ENCODE peak calls at places on chromosomes 12 and 14, in nine cellular contexts. One of them, this sample, is unnamed.

GRCh38 chr12:48813464-48814312 is 4.6 kb upstream of the CACNB3 start:
- DNase-seq in H1: peak
- DNase-seq in A549: no peak
- DNase-seq in epithelial cell of prostate: no peak
- DNase-seq in breast epithelium: no peak
- DNase-seq in IMR-90: peak
- DNase-seq in esophagus muscularis mucosa: no peak
- DNase-seq in neural progenitor cell: peak
- DNase-seq in HCT116: no peak
- DNase-seq in this sample: no peak

GRCh38 chr12:89020689-89021088 is 331.6 kb downstream of the DUSP6 start:
- DNase-seq in A549: no peak
- DNase-seq in HCT116: no peak
- DNase-seq in esophagus muscularis mucosa: no peak
- DNase-seq in H1: no peak
- DNase-seq in breast epithelium: no peak
- DNase-seq in epithelial cell of prostate: no peak
- DNase-seq in IMR-90: no peak
- DNase-seq in neural progenitor cell: no peak
- DNase-seq in this sample: no peak

GRCh38 chr14:90487031-90487430 is 90.2 kb downstream of the CALM1 start:
- DNase-seq in IMR-90: no peak
- DNase-seq in A549: no peak
- DNase-seq in HCT116: no peak
- DNase-seq in breast epithelium: peak
- DNase-seq in H1: peak
- DNase-seq in esophagus muscularis mucosa: no peak
- DNase-seq in neural progenitor cell: no peak
- DNase-seq in epithelial cell of prostate: no peak
- DNase-seq in this sample: no peak

GRCh38 chr12:107131832-107132616 is 38.7 kb upstream of the CRY1 start:
- DNase-seq in breast epithelium: peak
- DNase-seq in IMR-90: peak
- DNase-seq in H1: peak
- DNase-seq in neural progenitor cell: peak
- DNase-seq in HCT116: peak
- DNase-seq in A549: peak
- DNase-seq in epithelial cell of prostate: peak
- DNase-seq in esophagus muscularis mucosa: no peak
- DNase-seq in this sample: no peak

GRCh38 chr12:32302218-32302826 is 97.0 kb upstream of the FGD4 start:
- DNase-seq in H1: no peak
- DNase-seq in HCT116: peak
- DNase-seq in esophagus muscularis mucosa: no peak
- DNase-seq in IMR-90: no peak
- DNase-seq in breast epithelium: no peak
- DNase-seq in epithelial cell of prostate: no peak
- DNase-seq in neural progenitor cell: peak
- DNase-seq in A549: no peak
- DNase-seq in this sample: no peak

GRCh38 chr12:80442426-80443222 is 1.4 kb upstream of the PTPRQ start:
- DNase-seq in neural progenitor cell: no peak
- DNase-seq in breast epithelium: no peak
- DNase-seq in esophagus muscularis mucosa: no peak
- DNase-seq in A549: no peak
- DNase-seq in IMR-90: peak
- DNase-seq in H1: no peak
- DNase-seq in epithelial cell of prostate: peak
- DNase-seq in HCT116: no peak
- DNase-seq in this sample: no peak

GRCh38 chr12:95700316-95700785 is 90.2 kb downstream of the NTN4 start:
- DNase-seq in neural progenitor cell: no peak
- DNase-seq in breast epithelium: no peak
- DNase-seq in HCT116: no peak
- DNase-seq in IMR-90: peak
- DNase-seq in epithelial cell of prostate: peak
- DNase-seq in A549: no peak
- DNase-seq in H1: no peak
- DNase-seq in esophagus muscularis mucosa: no peak
- DNase-seq in this sample: no peak

GRCh38 chr14:101077511-101078074 is 174.1 kb upstream of the RTL1 start:
- DNase-seq in breast epithelium: peak
- DNase-seq in IMR-90: peak
- DNase-seq in A549: no peak
- DNase-seq in neural progenitor cell: peak
- DNase-seq in HCT116: no peak
- DNase-seq in esophagus muscularis mucosa: peak
- DNase-seq in H1: no peak
- DNase-seq in epithelial cell of prostate: no peak
- DNase-seq in this sample: peak

GRCh38 chr14:99595524-99595923 is 8.5 kb downstream of the CCDC85C start:
- DNase-seq in HCT116: no peak
- DNase-seq in IMR-90: no peak
- DNase-seq in breast epithelium: no peak
- DNase-seq in A549: no peak
- DNase-seq in esophagus muscularis mucosa: no peak
- DNase-seq in H1: no peak
- DNase-seq in neural progenitor cell: no peak
- DNase-seq in epithelial cell of prostate: no peak
- DNase-seq in this sample: no peak

GRCh38 chr14:99593971-99594841 is 9.8 kb downstream of the CCDC85C start:
- DNase-seq in breast epithelium: no peak
- DNase-seq in A549: no peak
- DNase-seq in IMR-90: no peak
- DNase-seq in H1: no peak
- DNase-seq in neural progenitor cell: no peak
- DNase-seq in HCT116: no peak
- DNase-seq in esophagus muscularis mucosa: no peak
- DNase-seq in epithelial cell of prostate: no peak
- DNase-seq in this sample: no peak

GRCh38 chr14:99596071-99596627 is 7.9 kb downstream of the CCDC85C start:
- DNase-seq in neural progenitor cell: no peak
- DNase-seq in epithelial cell of prostate: no peak
- DNase-seq in HCT116: no peak
- DNase-seq in breast epithelium: peak
- DNase-seq in H1: no peak
- DNase-seq in A549: no peak
- DNase-seq in esophagus muscularis mucosa: no peak
- DNase-seq in IMR-90: no peak
- DNase-seq in this sample: no peak

GRCh38 chr14:99596772-99597171 is 7.2 kb downstream of the CCDC85C start:
- DNase-seq in epithelial cell of prostate: no peak
- DNase-seq in H1: no peak
- DNase-seq in esophagus muscularis mucosa: no peak
- DNase-seq in IMR-90: no peak
- DNase-seq in neural progenitor cell: no peak
- DNase-seq in HCT116: no peak
- DNase-seq in A549: no peak
- DNase-seq in breast epithelium: no peak
- DNase-seq in this sample: no peak

DNA sequence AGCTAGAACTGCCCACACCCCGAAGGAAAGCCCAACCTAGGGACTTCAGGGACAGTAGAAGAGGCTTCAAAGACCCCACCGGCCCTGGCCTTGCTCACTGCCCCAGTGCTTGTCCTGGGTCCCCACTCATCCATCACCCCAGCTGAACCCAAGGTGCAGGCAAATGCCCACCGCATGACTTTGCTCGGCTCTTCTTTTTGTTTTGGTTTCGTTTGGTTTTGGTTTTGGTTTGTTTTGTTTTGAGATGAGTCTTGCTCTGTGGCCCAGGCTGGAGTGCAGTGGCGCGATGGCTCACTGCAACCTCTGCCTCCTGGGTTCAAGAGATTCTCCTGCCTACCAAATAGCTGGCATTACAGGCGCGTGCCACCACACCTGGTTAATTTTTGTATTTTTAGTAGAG is 9.0 kb downstream of the CCDC85C start:
- DNase-seq in epithelial cell of prostate: no peak
- DNase-seq in neural progenitor cell: no peak
- DNase-seq in IMR-90: no peak
- DNase-seq in esophagus muscularis mucosa: no peak
- DNase-seq in breast epithelium: no peak
- DNase-seq in A549: no peak
- DNase-seq in HCT116: no peak
- DNase-seq in H1: no peak
- DNase-seq in this sample: no peak
- H3K27ac ChIP-seq in epithelial cell of prostate: no peak
- H3K27ac ChIP-seq in neural progenitor cell: no peak
- H3K27ac ChIP-seq in IMR-90: no peak
- H3K27ac ChIP-seq in esophagus muscularis mucosa: peak
- H3K27ac ChIP-seq in breast epithelium: no peak
- H3K27ac ChIP-seq in A549: no peak
- H3K27ac ChIP-seq in HCT116: no peak
- H3K27ac ChIP-seq in H1: no peak
- H3K27ac ChIP-seq in this sample: no peak

DNA sequence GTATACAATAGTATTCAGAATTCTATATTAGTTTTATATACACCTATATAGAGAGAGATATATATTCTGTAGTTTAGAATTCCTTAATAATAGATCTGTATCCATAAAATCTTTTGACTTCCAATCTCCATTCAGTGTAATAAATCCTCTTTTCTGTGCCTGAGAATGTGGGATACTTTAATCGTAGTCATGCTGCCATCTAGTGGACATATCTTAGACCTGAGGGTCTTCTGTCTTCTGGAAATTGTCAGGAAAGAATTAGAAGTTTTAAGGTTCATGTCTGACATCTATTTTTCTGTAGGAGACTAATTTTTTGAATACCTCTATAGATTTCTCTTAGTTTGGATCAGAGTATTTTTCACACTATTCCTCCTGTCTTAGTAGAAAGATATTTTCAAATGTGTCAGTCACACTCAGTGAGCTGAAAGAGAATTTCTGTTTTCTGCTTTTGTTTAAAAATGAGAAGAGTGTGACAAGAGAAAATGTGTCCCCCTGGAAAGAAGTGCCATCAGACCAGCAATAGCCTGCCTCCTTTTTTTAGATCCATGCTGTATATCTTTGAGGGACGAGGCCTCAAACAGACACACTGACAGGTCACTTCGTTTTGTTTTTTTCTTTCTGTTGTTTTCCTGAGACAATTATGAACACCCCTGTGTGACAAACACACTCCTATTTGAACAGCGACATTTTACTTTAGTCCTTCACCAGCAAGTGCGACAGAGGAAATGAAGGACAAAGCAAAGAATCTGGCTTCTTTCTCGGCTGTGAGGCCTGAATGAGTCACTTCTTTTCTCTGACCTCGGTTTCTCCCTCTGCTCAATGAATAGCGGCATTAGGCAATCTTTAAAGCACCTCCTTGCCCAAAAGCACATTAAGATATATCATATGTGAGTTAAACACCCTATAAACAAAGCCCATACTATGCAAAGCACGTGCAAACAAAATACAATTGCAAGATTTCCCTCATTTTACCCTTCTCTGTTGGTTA is 96.3 kb downstream of the GALC start:
- DNase-seq in A549: peak
- DNase-seq in neural progenitor cell: peak
- DNase-seq in epithelial cell of prostate: no peak
- DNase-seq in breast epithelium: no peak
- DNase-seq in HCT116: peak
- DNase-seq in esophagus muscularis mucosa: no peak
- DNase-seq in IMR-90: peak
- DNase-seq in H1: no peak
- DNase-seq in this sample: no peak
- H3K27ac ChIP-seq in A549: no peak
- H3K27ac ChIP-seq in neural progenitor cell: no peak
- H3K27ac ChIP-seq in epithelial cell of prostate: no peak
- H3K27ac ChIP-seq in breast epithelium: no peak
- H3K27ac ChIP-seq in HCT116: no peak
- H3K27ac ChIP-seq in esophagus muscularis mucosa: no peak
- H3K27ac ChIP-seq in IMR-90: no peak
- H3K27ac ChIP-seq in H1: no peak
- H3K27ac ChIP-seq in this sample: no peak

GRCh38 chr12:102331419-102331818 is 133.8 kb upstream of the PMCH start:
- DNase-seq in IMR-90: no peak
- DNase-seq in neural progenitor cell: no peak
- DNase-seq in H1: no peak
- DNase-seq in esophagus muscularis mucosa: no peak
- DNase-seq in HCT116: no peak
- DNase-seq in A549: no peak
- DNase-seq in epithelial cell of prostate: no peak
- DNase-seq in breast epithelium: no peak
- DNase-seq in this sample: no peak

GRCh38 chr12:102334765-102335164 is 137.1 kb upstream of the PMCH start:
- DNase-seq in HCT116: no peak
- DNase-seq in epithelial cell of prostate: no peak
- DNase-seq in H1: no peak
- DNase-seq in esophagus muscularis mucosa: no peak
- DNase-seq in neural progenitor cell: no peak
- DNase-seq in A549: no peak
- DNase-seq in breast epithelium: no peak
- DNase-seq in IMR-90: no peak
- DNase-seq in this sample: no peak

GRCh38 chr12:102326987-102327386 is 129.4 kb upstream of the PMCH start:
- DNase-seq in A549: no peak
- DNase-seq in breast epithelium: no peak
- DNase-seq in neural progenitor cell: no peak
- DNase-seq in epithelial cell of prostate: no peak
- DNase-seq in IMR-90: peak
- DNase-seq in HCT116: no peak
- DNase-seq in H1: no peak
- DNase-seq in esophagus muscularis mucosa: no peak
- DNase-seq in this sample: no peak

GRCh38 chr12:102329883-102330282 is 132.2 kb upstream of the PMCH start:
- DNase-seq in A549: no peak
- DNase-seq in neural progenitor cell: no peak
- DNase-seq in IMR-90: no peak
- DNase-seq in HCT116: no peak
- DNase-seq in H1: no peak
- DNase-seq in breast epithelium: no peak
- DNase-seq in esophagus muscularis mucosa: no peak
- DNase-seq in epithelial cell of prostate: no peak
- DNase-seq in this sample: no peak
- H3K27ac ChIP-seq in A549: no peak
- H3K27ac ChIP-seq in neural progenitor cell: no peak
- H3K27ac ChIP-seq in IMR-90: no peak
- H3K27ac ChIP-seq in HCT116: no peak
- H3K27ac ChIP-seq in H1: no peak
- H3K27ac ChIP-seq in breast epithelium: no peak
- H3K27ac ChIP-seq in esophagus muscularis mucosa: no peak
- H3K27ac ChIP-seq in epithelial cell of prostate: no peak
- H3K27ac ChIP-seq in this sample: no peak

GRCh38 chr14:55942101-55942645 is 176.0 kb upstream of the PELI2 start:
- DNase-seq in breast epithelium: no peak
- DNase-seq in epithelial cell of prostate: no peak
- DNase-seq in H1: no peak
- DNase-seq in neural progenitor cell: no peak
- DNase-seq in esophagus muscularis mucosa: no peak
- DNase-seq in IMR-90: no peak
- DNase-seq in A549: no peak
- DNase-seq in HCT116: no peak
- DNase-seq in this sample: no peak

GRCh38 chr14:55942826-55943225 is 175.4 kb upstream of the PELI2 start:
- DNase-seq in HCT116: no peak
- DNase-seq in breast epithelium: no peak
- DNase-seq in IMR-90: no peak
- DNase-seq in A549: no peak
- DNase-seq in neural progenitor cell: no peak
- DNase-seq in H1: no peak
- DNase-seq in epithelial cell of prostate: no peak
- DNase-seq in esophagus muscularis mucosa: no peak
- DNase-seq in this sample: no peak

GRCh38 chr14:55936691-55937090 is 181.5 kb upstream of the PELI2 start:
- DNase-seq in HCT116: no peak
- DNase-seq in H1: no peak
- DNase-seq in breast epithelium: no peak
- DNase-seq in neural progenitor cell: peak
- DNase-seq in esophagus muscularis mucosa: peak
- DNase-seq in IMR-90: no peak
- DNase-seq in A549: no peak
- DNase-seq in epithelial cell of prostate: no peak
- DNase-seq in this sample: no peak

DNA sequence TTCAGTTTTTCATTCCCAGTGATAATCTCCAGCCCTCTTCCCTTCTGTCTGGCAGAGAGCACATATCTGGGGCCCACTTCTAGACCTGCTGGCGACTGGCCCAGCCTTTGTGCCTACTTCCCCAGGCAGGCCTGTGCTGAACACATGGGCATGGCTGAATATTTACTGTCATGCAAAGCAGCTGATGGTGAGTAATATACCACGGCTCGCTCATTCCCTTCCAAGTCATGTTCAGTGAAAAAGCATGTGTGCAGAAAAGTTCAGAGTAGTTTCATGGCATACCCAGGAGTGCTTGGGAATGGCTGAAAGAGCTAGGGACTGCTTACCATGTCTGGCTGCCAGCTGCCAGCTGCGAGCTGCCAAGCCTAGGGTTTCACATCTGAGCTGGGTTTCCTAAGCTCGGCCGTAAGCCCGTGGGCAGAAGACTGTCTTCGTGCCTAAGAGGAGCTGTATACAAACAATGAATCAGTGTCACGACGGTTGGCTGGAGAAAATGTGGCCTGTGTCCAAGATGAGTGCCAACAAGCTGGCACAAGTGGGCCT is 179.9 kb upstream of the PELI2 start:
- DNase-seq in A549: no peak
- DNase-seq in epithelial cell of prostate: peak
- DNase-seq in H1: no peak
- DNase-seq in neural progenitor cell: no peak
- DNase-seq in IMR-90: peak
- DNase-seq in breast epithelium: peak
- DNase-seq in HCT116: no peak
- DNase-seq in esophagus muscularis mucosa: peak
- DNase-seq in this sample: no peak
- H3K27ac ChIP-seq in A549: no peak
- H3K27ac ChIP-seq in epithelial cell of prostate: peak
- H3K27ac ChIP-seq in H1: no peak
- H3K27ac ChIP-seq in neural progenitor cell: no peak
- H3K27ac ChIP-seq in IMR-90: no peak
- H3K27ac ChIP-seq in breast epithelium: peak
- H3K27ac ChIP-seq in HCT116: no peak
- H3K27ac ChIP-seq in esophagus muscularis mucosa: no peak
- H3K27ac ChIP-seq in this sample: no peak

This sample was measured in coronary artery.